ENCODE peak calls at places on chromosomes 4 and X, in eight cellular contexts. H is A549, X is WTC11, S is GM12878, Z is H1, V is HepG2, I is K562, B is SK-N-SH. R is an unnamed sample.

GRCh38 chr4:90889171-90889570 is 762.0 kb downstream of the CCSER1 start:
- DNase-seq in H (no peak), X (no peak), S (no peak), Z (no peak), V (no peak), I (no peak), B (no peak), R (no peak)

GRCh38 chrX:30313322-30313721 is 4.1 kb upstream of the NR0B1 start:
- DNase-seq in H (no peak), X (no peak), S (no peak), Z (no peak), V (peak), I (no peak), B (no peak), R (no peak)

GRCh38 chr4:122814426-122814825 is 12.2 kb upstream of the FGF2 start:
- DNase-seq in H (no peak), X (no peak), S (peak), Z (no peak), V (no peak), I (no peak), B (no peak), R (no peak)

GRCh38 chr4:76637704-76638361 is 202.8 kb downstream of the SHROOM3 start:
- DNase-seq in H (no peak), X (no peak), S (no peak), Z (no peak), V (no peak), I (no peak), B (no peak), R (peak)

GRCh38 chrX:135112096-135112729 is 8.1 kb downstream of the ETDB start:
- DNase-seq in H (peak), X (peak), S (no peak), Z (peak), V (no peak), I (no peak), B (peak), R (peak)

GRCh38 chr4:5888222-5888701 is 4.6 kb downstream of the CRMP1 start:
- DNase-seq in H (no peak), X (peak), S (no peak), Z (peak), V (no peak), I (no peak), B (peak), R (no peak)

GRCh38 chr4:7890635-7891393 is 48.8 kb downstream of the AFAP1 start:
- DNase-seq in H (peak), X (no peak), S (no peak), Z (no peak), V (peak), I (no peak), B (no peak), R (peak)

GRCh38 chr4:104989363-104989762 is 157.3 kb upstream of the TET2 start:
- DNase-seq in H (no peak), X (no peak), S (no peak), Z (no peak), V (no peak), I (no peak), B (no peak), R (peak)

GRCh38 chrX:109966246-109966645 is 36.7 kb upstream of the TMEM164 start:
- DNase-seq in H (peak), X (no peak), S (no peak), Z (no peak), V (no peak), I (no peak), B (no peak), R (no peak)

DNA sequence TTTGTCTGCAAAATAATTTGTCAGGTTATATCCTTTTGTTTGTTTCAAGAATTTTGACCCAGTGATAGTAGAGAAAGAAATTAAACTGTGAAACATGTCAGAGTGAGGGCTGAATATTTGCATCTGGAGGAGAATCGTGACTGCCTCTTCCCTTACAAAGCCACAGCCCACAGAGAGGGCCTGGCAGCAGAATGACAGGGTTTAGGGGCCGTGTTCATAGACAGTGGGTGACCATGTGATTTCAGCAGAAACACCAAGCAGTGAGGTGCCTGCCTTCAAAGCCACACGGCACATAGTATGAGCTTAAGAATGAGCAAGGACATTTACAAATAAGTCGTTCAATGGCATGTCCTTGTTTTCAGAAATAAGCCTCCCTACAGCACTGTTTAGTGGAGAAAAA is 24.4 kb upstream of the PLAC8 start:
- DNase-seq in H (no peak), X (no peak), S (no peak), Z (no peak), V (no peak), I (no peak), B (no peak), R (no peak)
- TF ChIP-seq USF2 in H (no peak), X (no peak), S (no peak), Z (no peak), V (no peak), I (no peak), B (no peak), R (no peak)

GRCh38 chr4:158775091-158775651 is 6.3 kb downstream of the FNIP2 start:
- DNase-seq in H (peak), X (no peak), S (no peak), Z (no peak), V (no peak), I (no peak), B (no peak), R (peak)
- TF ChIP-seq USF2 in H (no peak), X (no peak), S (no peak), Z (no peak), V (no peak), I (no peak), B (no peak), R (no peak)

DNA sequence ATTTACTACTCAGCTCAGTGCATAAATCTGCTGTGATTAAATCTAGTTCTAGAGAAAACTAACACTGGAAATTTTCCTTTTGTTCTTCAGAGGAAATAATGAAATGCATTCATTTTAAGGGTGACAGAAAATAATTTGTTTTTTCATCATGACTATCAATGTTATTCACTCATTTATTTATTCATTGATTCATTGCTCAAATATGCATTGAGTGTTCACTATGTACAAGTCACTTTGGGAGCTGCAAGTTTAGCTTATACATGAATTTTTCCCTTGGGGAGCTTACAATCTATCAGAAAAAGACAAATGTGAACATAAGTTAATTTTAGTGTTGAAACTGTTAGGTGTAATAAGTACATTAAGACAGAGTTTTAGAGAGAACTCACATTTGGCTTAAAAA is 897.8 kb downstream of the CENPC start:
- DNase-seq in H (no peak), X (no peak), S (no peak), Z (no peak), V (no peak), I (no peak), B (no peak), R (no peak)
- TF ChIP-seq USF2 in H (no peak), X (no peak), S (no peak), Z (no peak), V (no peak), I (no peak), B (no peak), R (no peak)

GRCh38 chr4:53192496-53192895 is 173.4 kb downstream of the SCFD2 start:
- DNase-seq in H (no peak), X (no peak), S (no peak), Z (no peak), V (no peak), I (no peak), B (no peak), R (peak)

GRCh38 chr4:53186714-53187358 is 179.0 kb downstream of the SCFD2 start:
- DNase-seq in H (no peak), X (no peak), S (no peak), Z (no peak), V (no peak), I (no peak), B (no peak), R (no peak)

GRCh38 chr4:53192017-53192416 is 173.8 kb downstream of the SCFD2 start:
- DNase-seq in H (no peak), X (no peak), S (no peak), Z (no peak), V (no peak), I (no peak), B (no peak), R (no peak)

GRCh38 chr4:53185853-53186590 is 179.8 kb downstream of the SCFD2 start:
- DNase-seq in H (no peak), X (no peak), S (no peak), Z (no peak), V (no peak), I (no peak), B (no peak), R (peak)

GRCh38 chr4:53189011-53189410 is 176.8 kb downstream of the SCFD2 start:
- DNase-seq in H (no peak), X (no peak), S (no peak), Z (no peak), V (no peak), I (no peak), B (no peak), R (peak)
- TF ChIP-seq USF2 in H (no peak), X (no peak), S (no peak), Z (no peak), V (no peak), I (no peak), B (no peak), R (no peak)

DNA sequence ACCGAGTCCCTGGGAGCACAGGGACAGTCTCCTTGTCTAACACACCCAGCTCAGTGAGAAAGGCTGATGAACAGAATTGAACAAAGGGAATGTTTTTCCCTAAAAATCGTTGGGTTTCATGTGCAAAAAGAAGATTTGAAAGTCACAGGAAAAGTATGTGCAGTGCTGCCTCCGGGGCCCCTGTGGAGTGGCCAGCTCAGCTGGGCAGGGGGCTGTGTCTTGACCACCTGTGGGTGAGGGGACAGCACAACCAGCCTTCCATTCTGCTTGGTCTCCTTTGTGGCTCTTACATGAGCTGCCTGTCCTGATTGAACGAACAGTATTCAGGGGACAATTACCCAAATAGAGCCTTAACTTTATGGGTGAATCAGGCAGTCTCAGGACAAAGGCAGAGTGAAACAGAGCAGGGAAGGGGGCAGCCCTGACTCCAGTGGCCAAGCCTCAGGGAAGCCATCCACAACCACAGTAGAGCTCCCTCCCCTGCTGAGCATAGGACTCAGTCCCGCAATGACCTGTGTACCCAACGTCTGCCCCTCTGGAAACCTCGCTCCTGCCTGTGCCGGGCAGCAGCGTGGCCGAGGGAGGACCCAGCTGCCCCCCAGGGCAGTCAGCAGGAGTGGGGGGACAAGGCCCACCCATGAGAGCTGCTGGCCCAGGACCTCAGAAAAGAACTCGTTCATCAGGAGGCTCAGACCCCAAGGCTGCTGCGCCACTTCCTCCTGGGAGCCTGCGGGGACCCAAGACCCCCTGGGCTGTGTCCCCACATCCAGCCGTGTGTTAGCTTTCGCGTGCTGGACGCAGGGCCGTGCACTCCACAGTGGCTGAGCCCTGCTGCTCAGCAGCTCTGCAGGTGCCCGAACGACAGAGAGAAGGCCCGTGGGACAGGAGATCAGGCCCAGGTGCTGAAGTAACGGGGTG is 59.6 kb upstream of the MXD4 start:
- DNase-seq in H (no peak), X (no peak), S (no peak), Z (no peak), V (no peak), I (no peak), B (no peak), R (no peak)
- TF ChIP-seq USF2 in H (no peak), X (no peak), S (no peak), Z (no peak), V (no peak), I (no peak), B (no peak), R (no peak)

DNA sequence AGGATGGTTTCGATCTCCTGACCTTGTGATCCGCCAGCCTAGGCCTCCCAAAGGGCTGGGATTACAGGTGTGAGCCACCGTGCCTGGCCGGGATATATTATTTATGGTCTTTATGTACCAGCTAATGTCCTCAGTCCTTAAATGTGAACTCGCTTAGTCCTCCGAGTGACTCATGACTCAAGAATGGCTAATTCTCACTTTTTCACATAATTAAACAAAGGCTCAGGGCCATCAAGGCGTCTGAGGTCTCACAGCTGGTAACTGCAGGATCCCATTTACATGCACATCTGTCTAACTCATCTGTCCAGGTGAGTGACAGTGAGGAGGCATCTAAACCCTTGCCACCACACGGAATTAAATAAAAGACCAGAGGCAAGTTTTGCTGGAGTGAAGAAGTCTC is 73.5 kb downstream of the HS3ST1 start:
- DNase-seq in H (no peak), X (no peak), S (no peak), Z (no peak), V (no peak), I (no peak), B (no peak), R (no peak)
- TF ChIP-seq USF2 in H (no peak), X (no peak), S (no peak), Z (no peak), V (no peak), I (no peak), B (no peak), R (no peak)

R was measured in IMR-90.